ENCODE peak calls at places on chromosomes 12 and 14, in six cellular contexts. I is Panc1, G is HFFc6, S is astrocyte of the spinal cord, Z is testis, R is fibroblast of pulmonary artery. Y is an unnamed sample.
A peak's percentile ranks its signal among the peaks of the same experiment; 100 is the strongest.

GRCh38 chr12:123621619-123622530 is 11.6 kb downstream of the EIF2B1 start:
- DNase-seq in G (no peak), S (no peak), R (no peak), Z (no peak), I (no peak), Y (no peak)

GRCh38 chr14:68361231-68361630 is 431.6 kb downstream of the ZFP36L1 start:
- DNase-seq in G (peak; percentile 48), I (no peak), S (peak; percentile 95), Z (no peak), R (peak; percentile 96), Y (no peak)

GRCh38 chr12:96409734-96410133 is 9.5 kb upstream of the CDK17 start:
- DNase-seq in R (no peak), Z (no peak), I (no peak), G (no peak), S (no peak), Y (no peak)

GRCh38 chr12:1970331-1970900 is 33.8 kb downstream of the DCP1B start:
- DNase-seq in S (no peak), G (no peak), I (no peak), Z (no peak), R (peak; percentile 8), Y (no peak)

GRCh38 chr12:10957741-10958140 is 18.7 kb upstream of the TAS2R14 start:
- DNase-seq in Z (no peak), S (peak; percentile 33), R (peak; percentile 14), I (no peak), G (peak; percentile 17), Y (no peak)

GRCh38 chr12:12323606-12324005 is 26.4 kb downstream of the MANSC1 start:
- DNase-seq in Z (no peak), R (no peak), S (no peak), G (peak; percentile 4), I (no peak), Y (no peak)

GRCh38 chr12:6426882-6427671 is 17.7 kb upstream of the CD27 start:
- DNase-seq in G (no peak), I (no peak), Z (no peak), S (no peak), R (no peak), Y (no peak)

GRCh38 chr12:22321620-22322019 is 12.9 kb downstream of the ST8SIA1 start:
- DNase-seq in S (peak; percentile 31), I (no peak), R (peak; percentile 29), G (no peak), Z (no peak), Y (no peak)

GRCh38 chr12:53258541-53259539 is 9.3 kb upstream of the ESPL1 start:
- DNase-seq in G (no peak), Z (no peak), I (no peak), R (no peak), S (no peak), Y (no peak)

GRCh38 chr14:50062438-50063039 is 53.8 kb downstream of the VCPKMT start:
- DNase-seq in I (no peak), Z (no peak), S (peak; percentile 82), G (peak; percentile 52), R (peak; percentile 73), Y (no peak)

GRCh38 chr14:50063876-50064420 is 52.4 kb downstream of the VCPKMT start:
- DNase-seq in I (no peak), G (no peak), R (no peak), Z (no peak), S (no peak), Y (no peak)

GRCh38 chr14:50061664-50062437 is 54.5 kb downstream of the VCPKMT start:
- DNase-seq in G (peak; percentile 30), S (peak; percentile 40), I (no peak), Z (peak; percentile 23), R (peak; percentile 33), Y (no peak)

GRCh38 chr14:50059773-50060629 is 56.4 kb downstream of the VCPKMT start:
- DNase-seq in Z (no peak), I (no peak), S (no peak), R (no peak), G (no peak), Y (no peak)

GRCh38 chr14:50060871-50061663 is 55.3 kb downstream of the VCPKMT start:
- DNase-seq in S (peak; percentile 95), R (peak; percentile 95), G (peak; percentile 91), Z (peak; percentile 50), I (no peak), Y (no peak)
- TF ChIP-seq CTCF in S (peak; percentile 10), R (peak; percentile 28), G (peak; percentile 62), Z (no peak), I (no peak), Y (peak; percentile 33)

GRCh38 chr12:31705651-31706050 is 23.2 kb downstream of the AMN1 start:
- DNase-seq in S (no peak), R (no peak), I (no peak), G (no peak), Z (no peak), Y (no peak)

GRCh38 chr12:31702047-31702446 is 26.8 kb downstream of the AMN1 start:
- DNase-seq in I (no peak), G (peak; percentile 9), S (peak; percentile 7), R (peak; percentile 46), Z (no peak), Y (no peak)
- TF ChIP-seq CTCF in I (no peak), G (peak; percentile 45), S (no peak), R (peak; percentile 39), Z (no peak), Y (peak; percentile 9)

DNA sequence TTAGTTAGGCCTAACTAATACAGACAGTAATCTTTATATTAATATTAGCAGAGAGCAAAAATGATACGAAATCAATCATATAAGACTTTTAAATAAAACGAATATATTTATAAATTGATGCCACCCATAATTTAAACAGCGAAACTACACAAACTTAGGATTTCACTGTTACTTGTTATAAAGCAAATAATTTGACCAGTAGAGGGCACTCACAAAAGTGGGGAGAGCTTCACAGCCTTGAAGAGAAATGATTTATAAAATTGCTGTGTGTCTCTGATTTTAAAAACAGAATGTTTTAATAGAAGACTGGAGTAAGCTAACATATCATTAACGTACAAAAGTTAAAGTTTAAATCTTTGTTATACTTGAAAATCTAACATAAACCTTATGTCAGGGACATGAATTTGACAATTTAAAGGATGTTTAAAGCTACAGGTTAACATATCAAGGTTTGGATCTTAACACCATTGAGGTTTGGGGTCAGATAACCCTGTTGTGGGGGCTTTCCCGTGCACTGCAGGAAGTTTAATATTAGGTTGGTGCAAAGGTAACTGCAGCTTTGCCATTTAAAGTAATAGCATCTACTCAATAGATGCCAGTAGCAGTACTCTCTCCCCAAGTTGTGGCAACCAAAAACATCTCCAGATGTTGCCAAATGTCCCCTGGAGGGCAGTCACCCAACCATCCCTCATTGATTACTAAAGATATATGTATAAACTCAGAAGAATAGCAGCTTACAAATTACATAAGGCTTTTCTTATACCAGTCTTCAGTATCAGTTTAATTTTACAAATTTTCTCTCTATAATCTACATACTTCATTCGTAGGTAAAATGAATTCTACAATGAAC is 9.3 kb downstream of the KRAS start:
- DNase-seq in Z (no peak), R (peak; percentile 76), G (peak; percentile 47), S (peak; percentile 70), I (peak; percentile 41), Y (no peak)
- TF ChIP-seq CTCF in Z (peak; percentile 38), R (peak; percentile 64), G (peak; percentile 89), S (peak; percentile 67), I (peak; percentile 89), Y (peak; percentile 78)

GRCh38 chr12:75565795-75566194 is 54.4 kb upstream of the KRR1 start:
- DNase-seq in Z (no peak), R (no peak), S (no peak), I (no peak), G (no peak), Y (no peak)
- TF ChIP-seq CTCF in Z (no peak), R (no peak), S (no peak), I (no peak), G (no peak), Y (no peak)

DNA sequence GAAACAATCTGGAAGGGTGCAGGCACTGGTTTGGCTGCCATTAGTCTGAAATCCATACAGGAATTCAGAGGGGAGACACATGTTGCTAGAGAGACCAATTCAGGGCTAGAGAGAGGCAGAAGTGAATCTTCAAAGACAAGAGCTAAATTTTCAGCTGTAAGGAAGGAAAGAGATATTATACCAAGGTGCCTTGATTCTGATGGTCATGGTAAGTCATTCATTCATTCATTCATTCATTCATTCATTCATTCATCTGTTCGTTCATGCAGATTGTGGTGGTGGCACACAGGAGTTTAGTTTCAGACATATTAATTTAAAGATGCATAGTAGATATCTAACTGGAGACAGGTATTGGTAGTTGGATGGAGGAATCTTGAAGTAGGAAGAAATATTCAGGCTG is 1493.5 kb upstream of the TMEM132C start:
- DNase-seq in G (no peak), S (no peak), I (no peak), R (no peak), Z (no peak), Y (no peak)
- TF ChIP-seq CTCF in G (no peak), S (no peak), I (no peak), R (no peak), Z (no peak), Y (no peak)

DNA sequence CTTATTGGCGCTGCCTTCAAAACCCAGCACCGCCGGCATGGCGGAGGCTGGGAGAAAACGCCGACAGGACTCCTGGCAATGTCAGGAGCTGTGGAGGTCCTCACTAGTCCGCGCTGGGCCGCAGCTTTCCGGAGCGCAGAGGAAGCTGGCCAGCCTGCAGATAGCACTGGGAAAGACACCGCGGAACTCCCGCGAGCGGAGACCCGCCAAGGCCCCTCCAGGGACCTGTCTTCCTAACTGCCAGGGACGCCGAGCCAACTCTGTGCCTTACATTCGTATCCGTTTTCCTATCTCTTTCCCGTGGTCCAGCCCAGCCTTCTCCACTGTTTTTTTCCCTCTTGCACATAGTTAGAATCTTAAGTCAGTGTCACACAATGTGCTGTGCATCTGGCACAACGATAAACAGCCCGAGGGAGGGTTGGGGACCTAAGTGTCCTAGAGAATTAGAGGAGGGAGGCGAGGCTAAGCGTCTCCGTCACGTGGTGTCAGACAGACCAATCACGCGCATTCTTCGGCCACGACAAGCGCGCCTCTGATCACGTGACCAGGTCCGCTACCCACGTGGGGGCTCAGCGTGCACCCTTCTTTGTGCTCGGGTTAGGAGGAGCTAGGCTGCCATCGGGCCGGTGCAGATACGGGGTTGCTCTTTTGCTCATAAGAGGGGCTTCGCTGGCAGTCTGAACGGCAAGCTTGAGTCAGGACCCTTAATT is at the start of the genes APEX1 and OSGEP:
- DNase-seq in G (peak; percentile 98), R (peak; percentile 100), Z (peak; percentile 99), I (peak; percentile 94), S (peak; percentile 99), Y (peak; percentile 98)
- TF ChIP-seq CTCF in G (no peak), R (no peak), Z (no peak), I (no peak), S (no peak), Y (no peak)

Y was measured in osteocyte.